ENCODE peak calls at places on chromosomes 12 and 14, in nine cellular contexts. U is adipocyte, P is lung, L is HCT116, W is esophagus muscularis mucosa, H is heart left ventricle, K is neuronal stem cell, G is brain microvascular endothelial cell, A is left lung. Z is an unnamed sample.

GRCh38 chr12:76591461-76591860 is 31.9 kb upstream of the OSBPL8 start:
- DNase-seq in P (no peak), H (no peak), L (no peak), G (peak; percentile 18), K (no peak), U (peak; percentile 57), A (no peak), W (no peak), Z (no peak)

GRCh38 chr14:68974759-68975347 is 4.2 kb downstream of the ACTN1 start:
- DNase-seq in A (no peak), K (no peak), L (no peak), U (no peak), G (no peak), H (no peak), W (no peak), P (no peak), Z (no peak)

GRCh38 chr14:84961637-84962036 is 568.3 kb upstream of the FLRT2 start:
- DNase-seq in U (no peak), A (no peak), W (no peak), H (peak; percentile 26), L (no peak), P (no peak), G (no peak), K (peak; percentile 15), Z (no peak)

GRCh38 chr14:72888636-72889201 is 5.2 kb downstream of the DPF3 start:
- DNase-seq in H (no peak), A (no peak), L (no peak), U (peak; percentile 61), P (no peak), W (no peak), K (no peak), G (no peak), Z (no peak)

GRCh38 chr14:103028161-103028767 is 29.1 kb downstream of the CDC42BPB start:
- DNase-seq in U (no peak), G (no peak), L (no peak), P (no peak), H (no peak), A (no peak), K (no peak), W (no peak), Z (no peak)

GRCh38 chr12:65615091-65615490 is 209.2 kb upstream of the HMGA2 start:
- DNase-seq in P (no peak), A (no peak), W (no peak), G (peak; percentile 74), L (no peak), H (no peak), K (no peak), U (peak; percentile 71), Z (no peak)

GRCh38 chr12:77387214-77387613 is 321.8 kb upstream of the E2F7 start:
- DNase-seq in H (no peak), A (no peak), U (no peak), G (no peak), K (no peak), W (no peak), P (no peak), L (no peak), Z (no peak)

GRCh38 chr14:92121207-92121669 is 268 bp downstream of the NDUFB1 start:
- DNase-seq in L (no peak), A (peak; percentile 82), U (peak; percentile 74), H (peak; percentile 56), P (peak; percentile 50), G (peak; percentile 22), W (peak; percentile 96), K (peak; percentile 20), Z (no peak)

GRCh38 chr14:52536269-52536668 is 16.0 kb downstream of the TXNDC16 start:
- DNase-seq in W (no peak), K (no peak), L (no peak), P (no peak), U (no peak), G (no peak), A (no peak), H (no peak), Z (no peak)

GRCh38 chr14:103943673-103944072 is 1.3 kb upstream of the RD3L start:
- DNase-seq in P (no peak), H (no peak), U (peak; percentile 69), K (no peak), L (no peak), A (no peak), G (no peak), W (no peak), Z (no peak)

GRCh38 chr14:102811254-102811963 is 34.2 kb downstream of the TRAF3 start:
- DNase-seq in L (no peak), H (no peak), A (no peak), U (no peak), K (no peak), P (no peak), W (no peak), G (no peak), Z (no peak)

GRCh38 chr14:98189521-98189920 is 1082.5 kb downstream of the BCL11B start:
- DNase-seq in K (no peak), U (no peak), A (no peak), H (no peak), W (no peak), G (no peak), P (no peak), L (no peak), Z (no peak)

GRCh38 chr14:54322668-54323380 is 74.0 kb upstream of the CDKN3 start:
- DNase-seq in L (no peak), W (no peak), P (no peak), K (no peak), A (no peak), G (no peak), U (no peak), H (peak; percentile 43), Z (no peak)

GRCh38 chr12:64392221-64392620 is 1.7 kb upstream of the C12orf56 start:
- DNase-seq in A (no peak), P (no peak), H (no peak), W (no peak), K (no peak), G (peak; percentile 64), U (peak; percentile 71), L (no peak), Z (no peak)

GRCh38 chr14:101564444-101564776 is 3.1 kb downstream of the DIO3 start:
- DNase-seq in K (no peak), U (no peak), P (no peak), H (no peak), A (peak; percentile 31), W (no peak), G (no peak), L (no peak), Z (no peak)
- H3K27me3 ChIP-seq in K (peaks cover 78% of the 10 kb centered on the region), U (peaks cover 67% of the 10 kb centered on the region), P (peaks cover 9% of the 10 kb centered on the region), H (peaks cover 65% of the 10 kb centered on the region), A (peaks cover 87% of the 10 kb centered on the region), W (no peaks in the 10 kb centered on the region), G (peaks cover 61% of the 10 kb centered on the region), L (peaks cover 5% of the 10 kb centered on the region), Z (peaks cover 91% of the 10 kb centered on the region)

GRCh38 chr12:114401346-114402320 is 4.3 kb downstream of the TBX5 start:
- DNase-seq in A (no peak), H (no peak), W (no peak), G (no peak), L (no peak), K (no peak), U (no peak), P (no peak), Z (no peak)

GRCh38 chr12:114403690-114404450 is 2.1 kb downstream of the TBX5 start:
- DNase-seq in L (no peak), A (no peak), P (no peak), H (peak; percentile 71), G (no peak), W (no peak), U (no peak), K (peak; percentile 31), Z (no peak)

GRCh38 chr12:114405199-114405448 is 820 bp downstream of the TBX5 start:
- DNase-seq in U (no peak), A (no peak), W (no peak), G (no peak), H (no peak), P (no peak), K (no peak), L (no peak), Z (no peak)

GRCh38 chr12:114404451-114405198 is 1.3 kb downstream of the TBX5 start:
- DNase-seq in A (no peak), K (peak; percentile 52), W (no peak), L (no peak), U (no peak), P (no peak), H (no peak), G (no peak), Z (no peak)

GRCh38 chr12:114403044-114403689 is 2.8 kb downstream of the TBX5 start:
- DNase-seq in A (no peak), U (no peak), K (peak; percentile 70), P (no peak), H (peak; percentile 56), W (no peak), G (no peak), L (no peak), Z (no peak)
- H3K27me3 ChIP-seq in A (peaks cover 100% of the 10 kb centered on the region), U (no peaks in the 10 kb centered on the region), K (peaks cover 99% of the 10 kb centered on the region), P (peaks cover 33% of the 10 kb centered on the region), H (no peaks in the 10 kb centered on the region), W (peaks cover 4% of the 10 kb centered on the region), G (peaks cover 85% of the 10 kb centered on the region), L (peaks cover under 1% of the 10 kb centered on the region), Z (peaks cover 47% of the 10 kb centered on the region)

GRCh38 chr12:2058837-2059236 is 6.0 kb downstream of the CACNA1C start:
- DNase-seq in W (no peak), L (no peak), U (no peak), G (no peak), H (no peak), P (no peak), K (no peak), A (no peak), Z (no peak)

GRCh38 chr12:2061402-2061801 is 8.6 kb downstream of the CACNA1C start:
- DNase-seq in W (no peak), K (no peak), P (no peak), L (no peak), U (no peak), G (no peak), H (no peak), A (peak; percentile 59), Z (no peak)

GRCh38 chr12:2068638-2069037 is 15.9 kb downstream of the CACNA1C start:
- DNase-seq in H (no peak), K (no peak), P (no peak), A (no peak), U (no peak), G (no peak), L (no peak), W (no peak), Z (no peak)

GRCh38 chr12:2064078-2064507 is 11.3 kb downstream of the CACNA1C start:
- DNase-seq in U (peak; percentile 54), W (no peak), H (no peak), L (no peak), A (peak; percentile 61), K (no peak), P (no peak), G (no peak), Z (no peak)
- H3K27me3 ChIP-seq in U (no peaks in the 10 kb centered on the region), W (no peaks in the 10 kb centered on the region), H (no peaks in the 10 kb centered on the region), L (peaks cover 32% of the 10 kb centered on the region), A (peaks cover 7% of the 10 kb centered on the region), K (peaks cover under 1% of the 10 kb centered on the region), P (no peaks in the 10 kb centered on the region), G (peaks cover 5% of the 10 kb centered on the region), Z (no peaks in the 10 kb centered on the region)

DNA sequence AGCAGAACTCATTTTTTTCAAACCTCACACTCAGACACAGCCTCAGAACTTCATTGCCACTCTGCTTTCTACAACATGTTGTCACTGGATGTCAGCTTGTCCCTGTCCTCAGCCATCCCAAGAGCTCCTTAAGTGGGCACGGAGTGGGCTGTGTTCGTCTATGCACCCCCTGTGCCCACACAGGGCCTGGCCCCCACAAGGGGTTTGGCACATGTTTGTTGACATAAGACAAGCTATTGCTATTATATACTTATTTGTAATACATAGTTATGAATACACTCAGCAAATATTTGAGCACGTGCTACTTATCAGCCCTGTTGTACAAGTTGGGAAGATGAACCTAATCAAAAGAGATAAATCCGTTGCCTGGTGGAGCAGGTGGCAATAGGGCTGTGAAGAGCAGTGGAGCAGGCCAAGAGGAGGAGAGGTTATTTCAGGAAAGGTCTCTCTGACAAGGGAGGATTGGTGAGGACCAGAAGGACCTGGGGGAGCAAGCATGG is 4.3 kb upstream of the BDKRB1 start:
- DNase-seq in L (no peak), W (no peak), H (no peak), G (no peak), A (peak; percentile 31), K (no peak), U (no peak), P (no peak), Z (no peak)
- H3K27me3 ChIP-seq in L (peaks cover 12% of the 10 kb centered on the region), W (no peaks in the 10 kb centered on the region), H (no peaks in the 10 kb centered on the region), G (no peaks in the 10 kb centered on the region), A (peaks cover 11% of the 10 kb centered on the region), K (no peaks in the 10 kb centered on the region), U (no peaks in the 10 kb centered on the region), P (no peaks in the 10 kb centered on the region), Z (no peaks in the 10 kb centered on the region)

Z was measured in WERI-Rb-1.